ENCODE peak calls at places on chromosomes 12 and 14, in four cellular contexts. Z is H9, G is H1, C is IMR-90. I is an unnamed sample.
A peak's percentile ranks its signal among the peaks of the same experiment; 100 is the strongest.

GRCh38 chr14:56133547-56133946 is 15.3 kb downstream of the PELI2 start:
- DNase-seq in Z (peak; percentile 31), G (no peak), C (no peak), I (peak; percentile 54)

GRCh38 chr14:78253986-78254385 is 83.8 kb downstream of the NRXN3 start:
- DNase-seq in Z (no peak), G (no peak), C (peak; percentile 43), I (no peak)

GRCh38 chr14:82999802-83000201 is 1466.1 kb upstream of the SEL1L start:
- DNase-seq in Z (peak; percentile 26), G (peak; percentile 2), C (peak; percentile 22), I (peak; percentile 42)

GRCh38 chr12:113184900-113185179 is 438 bp downstream of the DDX54 start:
- DNase-seq in Z (peak; percentile 94), G (peak; percentile 61), C (peak; percentile 86), I (peak; percentile 93)

GRCh38 chr12:65472079-65472478 is 193.6 kb downstream of the MSRB3 start:
- DNase-seq in Z (no peak), G (no peak), C (no peak), I (no peak)

GRCh38 chr12:52349196-52349595 is 18.1 kb downstream of the KRT85 start:
- DNase-seq in Z (no peak), G (no peak), C (peak; percentile 4), I (no peak)

GRCh38 chr12:78891646-78892353 is 27.2 kb downstream of the SYT1 start:
- DNase-seq in Z (no peak), G (no peak), C (no peak), I (no peak)

GRCh38 chr12:48105321-48105866 is 485 bp downstream of the SENP1 start:
- DNase-seq in Z (no peak), G (no peak), C (peak; percentile 30), I (no peak)

GRCh38 chr12:9911708-9912107 is 20.5 kb downstream of the CLEC2A start:
- DNase-seq in Z (no peak), G (no peak), C (no peak), I (no peak)

GRCh38 chr12:100826323-100826722 is 31.7 kb downstream of the ANO4 start:
- DNase-seq in Z (peak; percentile 55), G (no peak), C (peak; percentile 58), I (peak; percentile 60)

GRCh38 chr14:66624319-66624937 is 116.5 kb downstream of the GPHN start:
- DNase-seq in Z (peak; percentile 55), G (peak; percentile 23), C (peak; percentile 69), I (peak; percentile 67)

GRCh38 chr14:42642787-42643186 is 1036.1 kb downstream of the LRFN5 start:
- DNase-seq in Z (no peak), G (no peak), C (no peak), I (no peak)
- H3K56ac ChIP-seq in Z (no peak overlapping the region), G (no peak overlapping the region), C (no peak overlapping the region), I (no peak overlapping the region)

GRCh38 chr14:104723651-104724406 is at the start of gene ADSS1:
- DNase-seq in Z (peak; percentile 69), G (no peak), C (no peak), I (peak; percentile 57)

GRCh38 chr14:104726600-104727451 is 2.8 kb downstream of the ADSS1 start:
- DNase-seq in Z (no peak), G (no peak), C (no peak), I (peak; percentile 36)

GRCh38 chr14:104725772-104726548 is 1.9 kb downstream of the ADSS1 start:
- DNase-seq in Z (no peak), G (no peak), C (no peak), I (no peak)

GRCh38 chr14:104724407-104724980 is 465 bp downstream of the ADSS1 start:
- DNase-seq in Z (no peak), G (no peak), C (no peak), I (no peak)

GRCh38 chr14:104724981-104725771 is 1.1 kb downstream of the ADSS1 start:
- DNase-seq in Z (peak; percentile 82), G (no peak), C (no peak), I (peak; percentile 88)
- H3K4ac ChIP-seq in Z (no peak overlapping the region), G (no peak overlapping the region), C (no peak overlapping the region), I (no peak overlapping the region)

DNA sequence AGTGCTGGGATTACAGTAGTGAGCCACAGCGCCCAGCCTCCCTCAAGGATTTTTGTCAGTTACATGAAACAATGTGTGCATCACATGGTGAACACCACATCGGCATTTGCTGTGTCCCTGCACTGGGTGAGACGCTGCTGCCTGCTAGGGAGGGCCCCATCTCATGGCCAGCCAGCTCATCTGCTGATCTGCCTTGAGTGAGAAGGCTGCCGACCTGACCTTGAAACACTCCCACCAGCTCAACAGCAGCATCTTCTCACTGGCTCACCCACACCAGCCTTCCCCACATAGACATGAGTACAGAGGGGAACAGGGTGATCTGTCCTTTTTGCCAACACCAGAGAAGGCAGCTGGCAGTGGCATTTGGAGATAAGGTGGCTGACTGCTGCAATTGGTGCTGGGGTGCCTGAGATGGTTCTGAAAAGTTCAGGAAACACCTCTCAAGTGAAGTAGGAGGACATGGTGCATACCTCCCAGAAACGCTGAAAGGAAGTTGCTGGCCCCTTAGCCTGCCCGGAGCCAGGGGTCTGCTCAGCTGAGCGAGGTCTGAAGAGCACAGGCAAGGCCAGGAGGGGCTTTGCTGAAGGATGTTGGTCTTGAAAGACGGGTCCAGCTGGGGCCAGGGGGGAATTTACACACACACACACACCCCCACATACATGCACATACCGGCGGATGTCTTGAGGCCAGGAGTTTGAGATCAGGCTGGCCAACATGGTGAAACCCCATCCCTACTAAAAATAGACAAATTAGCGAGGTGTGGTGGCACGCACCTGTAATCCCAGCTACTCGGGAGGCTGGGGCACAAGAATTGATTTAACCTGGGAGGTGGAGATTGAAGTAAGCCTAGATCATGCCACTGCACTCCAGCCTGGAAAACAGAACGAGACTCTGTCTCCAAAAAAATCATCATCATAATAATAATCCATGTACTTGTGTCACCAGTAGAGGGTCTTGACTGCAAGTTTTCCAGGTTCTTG is 14.3 kb upstream of the PPP1R13B start:
- DNase-seq in Z (no peak), G (no peak), C (no peak), I (no peak)
- H3K23ac ChIP-seq in Z (no peak overlapping the region), G (no peak overlapping the region), C (no peak overlapping the region), I (no peak overlapping the region)

GRCh38 chr12:76608070-76608469 is 48.5 kb upstream of the OSBPL8 start:
- DNase-seq in Z (peak; percentile 70), G (no peak), C (no peak), I (no peak)
- H3K56ac ChIP-seq in Z (no peak overlapping the region), G (no peak overlapping the region), C (no peak overlapping the region), I (no peak overlapping the region)

GRCh38 chr12:120903818-120904773 is at the start of gene SPPL3:
- DNase-seq in Z (peak; percentile 97), G (peak; percentile 60), C (peak; percentile 73), I (peak; percentile 95)
- H3K4ac ChIP-seq in Z (no peak within 1 kb of the TSS), G (no peak within 1 kb of the TSS), C (peak within 1 kb of the TSS; percentile 48), I (peak within 1 kb of the TSS; percentile 6)

GRCh38 chr12:120265203-120265482 is 387 bp downstream of the PXN start:
- DNase-seq in Z (no peak), G (no peak), C (no peak), I (no peak)

GRCh38 chr12:120263725-120264040 is 1.8 kb downstream of the PXN start:
- DNase-seq in Z (no peak), G (no peak), C (no peak), I (no peak)

GRCh38 chr12:120265483-120266179 is at the start of gene PXN:
- DNase-seq in Z (peak; percentile 89), G (no peak), C (peak; percentile 72), I (peak; percentile 82)

GRCh38 chr12:120264086-120264485 is 1.4 kb downstream of the PXN start:
- DNase-seq in Z (peak; percentile 33), G (no peak), C (no peak), I (no peak)

DNA sequence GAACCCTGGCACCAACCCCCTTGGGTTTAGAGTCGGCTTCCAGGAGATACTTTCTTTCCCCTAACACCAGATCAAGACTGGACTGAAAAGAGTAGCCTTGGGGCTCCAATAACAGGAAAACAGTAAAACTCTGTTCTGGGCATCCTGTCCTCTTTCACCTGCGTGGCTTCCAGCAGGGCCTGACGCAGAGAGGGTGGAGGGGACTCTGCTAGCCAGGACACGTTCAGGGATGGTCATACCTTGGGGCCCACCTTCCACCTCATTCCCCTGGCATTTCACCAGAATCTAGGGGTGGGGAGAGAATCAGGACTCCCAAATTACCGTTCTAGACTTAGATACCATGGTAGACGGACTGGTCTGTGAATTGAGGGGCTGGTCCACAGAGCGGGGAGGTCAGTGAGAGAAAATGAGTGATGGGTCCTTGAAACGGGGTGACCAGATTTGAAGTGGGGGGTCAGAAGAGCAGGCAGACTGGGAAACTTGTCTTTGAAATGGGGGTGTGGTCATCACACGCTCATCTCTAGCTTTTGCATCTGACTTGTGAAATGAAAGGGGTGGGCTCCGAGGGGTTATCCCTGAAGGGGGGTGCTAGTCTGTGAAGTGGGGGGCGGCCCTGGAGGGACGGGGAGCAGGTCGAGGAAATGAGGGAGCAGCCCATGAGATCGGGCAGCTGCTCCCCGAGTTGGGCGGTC is 873 bp downstream of the PXN start:
- DNase-seq in Z (no peak), G (no peak), C (no peak), I (no peak)
- H3K23ac ChIP-seq in Z (no peak overlapping the region), G (no peak overlapping the region), C (peak overlapping the region; percentile 95), I (peak overlapping the region; percentile 94)

DNA sequence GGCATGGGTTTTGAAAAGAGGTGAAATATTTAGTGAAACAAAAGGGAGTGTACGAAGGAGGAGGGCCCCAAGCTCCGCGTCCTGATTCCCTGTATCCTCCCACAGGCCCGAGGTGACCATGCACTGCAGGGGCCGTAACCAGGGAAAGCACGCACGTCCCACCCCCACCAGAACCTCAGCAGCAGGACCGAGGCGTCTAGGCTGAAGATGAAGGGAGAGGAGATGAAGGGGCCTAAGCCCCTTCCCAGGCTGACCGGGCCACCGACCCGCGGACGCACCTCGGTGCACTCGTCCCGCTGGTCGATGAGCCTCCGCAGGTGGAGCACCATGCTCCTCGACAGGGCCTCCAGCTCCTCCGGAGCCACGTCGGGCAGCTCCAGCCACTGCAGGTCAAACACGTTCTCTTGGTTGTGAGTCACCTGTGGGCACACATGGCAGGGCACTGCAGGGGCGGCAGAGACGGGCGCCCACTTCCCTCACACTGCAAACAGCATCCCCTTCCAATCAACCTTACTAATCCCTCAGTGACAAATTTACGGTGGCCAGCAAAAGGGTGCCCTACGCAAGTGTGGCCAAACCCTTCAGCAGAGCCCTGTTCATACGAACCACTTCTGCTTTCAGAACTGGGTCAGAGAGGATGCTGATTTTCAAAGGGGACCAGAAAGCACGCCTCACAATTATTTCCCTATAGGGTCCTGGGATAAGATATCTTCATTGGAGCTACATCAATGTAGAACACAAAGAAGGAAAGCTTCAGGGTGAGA is 77.8 kb downstream of the CCDC88C start:
- DNase-seq in Z (no peak), G (no peak), C (no peak), I (no peak)
- H3K56ac ChIP-seq in Z (no peak overlapping the region), G (no peak overlapping the region), C (no peak overlapping the region), I (no peak overlapping the region)

I was measured in mesendoderm.